ENCODE peak calls at places on chromosomes 12 and 14, in six cellular contexts. C, W, R, V, H and X are unnamed samples.
A peak's percentile ranks its signal among the peaks of the same experiment; 100 is the strongest.

GRCh38 chr14:72801841-72802587 is 91.9 kb downstream of the DPF3 start:
- DNase-seq in C (no peak), W (no peak), R (no peak), V (no peak), H (no peak), X (no peak)

GRCh38 chr12:94954029-94954685 is 49.3 kb downstream of the NDUFA12 start:
- DNase-seq in C (peak; percentile 67), W (no peak), R (no peak), V (no peak), H (no peak), X (no peak)

GRCh38 chr14:32560213-32560857 is 231.2 kb downstream of the AKAP6 start:
- DNase-seq in C (peak; percentile 54), W (peak; percentile 60), R (no peak), V (peak; percentile 82), H (peak; percentile 59), X (peak; percentile 47)

GRCh38 chr14:61025239-61026223 is 44.5 kb downstream of the SLC38A6 start:
- DNase-seq in C (peak; percentile 41), W (no peak), R (no peak), V (peak; percentile 57), H (peak; percentile 41), X (peak; percentile 86)

GRCh38 chr12:27703720-27704452 is 6.7 kb upstream of the MRPS35 start:
- DNase-seq in C (peak; percentile 87), W (peak; percentile 85), R (peak; percentile 43), V (peak; percentile 75), H (peak; percentile 59), X (peak; percentile 23)

GRCh38 chr12:65765436-65765813 is 58.9 kb upstream of the HMGA2 start:
- DNase-seq in C (peak; percentile 71), W (no peak), R (no peak), V (no peak), H (no peak), X (no peak)

GRCh38 chr12:7144414-7145120 is 14.4 kb downstream of the CLSTN3 start:
- DNase-seq in C (peak; percentile 18), W (no peak), R (no peak), V (no peak), H (peak; percentile 70), X (no peak)

GRCh38 chr14:32657081-32657480 is 281.6 kb upstream of the NPAS3 start:
- DNase-seq in C (no peak), W (no peak), R (peak; percentile 24), V (peak; percentile 15), H (no peak), X (no peak)

GRCh38 chr12:42407306-42407705 is 81.3 kb downstream of the PPHLN1 start:
- DNase-seq in C (no peak), W (no peak), R (no peak), V (no peak), H (no peak), X (no peak)

GRCh38 chr12:130126023-130126432 is 36.2 kb upstream of the FZD10 start:
- DNase-seq in C (no peak), W (no peak), R (no peak), V (no peak), H (no peak), X (no peak)

GRCh38 chr14:94575730-94576585 is 5.3 kb upstream of the SERPINA5 start:
- DNase-seq in C (no peak), W (no peak), R (no peak), V (no peak), H (no peak), X (no peak)

GRCh38 chr12:116381240-116381743 is 103.8 kb upstream of the MED13L start:
- DNase-seq in C (no peak), W (no peak), R (no peak), V (no peak), H (no peak), X (no peak)

GRCh38 chr12:91413591-91413990 is 231.0 kb upstream of the DCN start:
- DNase-seq in C (peak; percentile 51), W (no peak), R (no peak), V (no peak), H (peak; percentile 57), X (peak; percentile 33)

GRCh38 chr14:55869397-55870049 is 248.7 kb upstream of the PELI2 start:
- DNase-seq in C (no peak), W (no peak), R (no peak), V (no peak), H (no peak), X (no peak)

GRCh38 chr12:89742337-89743022 is 33.8 kb upstream of the ATP2B1 start:
- DNase-seq in C (no peak), W (no peak), R (no peak), V (no peak), H (no peak), X (no peak)

GRCh38 chr12:65248656-65249633 is 29.5 kb upstream of the MSRB3 start:
- DNase-seq in C (peak; percentile 13), W (no peak), R (no peak), V (no peak), H (no peak), X (no peak)

GRCh38 chr14:38500125-38500524 is 244.2 kb upstream of the CLEC14A start:
- DNase-seq in C (no peak), W (no peak), R (no peak), V (no peak), H (no peak), X (no peak)

GRCh38 chr12:96193725-96194571 is at the start of gene ELK3:
- DNase-seq in C (no peak), W (peak; percentile 61), R (no peak), V (peak; percentile 50), H (peak; percentile 94), X (peak; percentile 84)

GRCh38 chr12:82299617-82300016 is 58.6 kb downstream of the CCDC59 start:
- DNase-seq in C (no peak), W (no peak), R (no peak), V (no peak), H (no peak), X (no peak)

GRCh38 chr12:57498143-57498524 is 10.3 kb downstream of the MARS1 start:
- DNase-seq in C (no peak), W (peak; percentile 56), R (no peak), V (no peak), H (no peak), X (no peak)

GRCh38 chr12:62712561-62712960 is 222.4 kb downstream of the PPM1H start:
- DNase-seq in C (no peak), W (no peak), R (no peak), V (no peak), H (no peak), X (no peak)

GRCh38 chr14:53520529-53520928 is 367.4 kb upstream of the DDHD1 start:
- DNase-seq in C (no peak), W (no peak), R (no peak), V (no peak), H (no peak), X (no peak)

GRCh38 chr14:53516261-53516774 is 363.2 kb upstream of the DDHD1 start:
- DNase-seq in C (no peak), W (no peak), R (no peak), V (no peak), H (no peak), X (no peak)

GRCh38 chr14:53519137-53519536 is 366.0 kb upstream of the DDHD1 start:
- DNase-seq in C (no peak), W (no peak), R (no peak), V (no peak), H (no peak), X (no peak)

GRCh38 chr14:53515264-53515663 is 362.1 kb upstream of the DDHD1 start:
- DNase-seq in C (no peak), W (no peak), R (no peak), V (no peak), H (no peak), X (no peak)

DNA sequence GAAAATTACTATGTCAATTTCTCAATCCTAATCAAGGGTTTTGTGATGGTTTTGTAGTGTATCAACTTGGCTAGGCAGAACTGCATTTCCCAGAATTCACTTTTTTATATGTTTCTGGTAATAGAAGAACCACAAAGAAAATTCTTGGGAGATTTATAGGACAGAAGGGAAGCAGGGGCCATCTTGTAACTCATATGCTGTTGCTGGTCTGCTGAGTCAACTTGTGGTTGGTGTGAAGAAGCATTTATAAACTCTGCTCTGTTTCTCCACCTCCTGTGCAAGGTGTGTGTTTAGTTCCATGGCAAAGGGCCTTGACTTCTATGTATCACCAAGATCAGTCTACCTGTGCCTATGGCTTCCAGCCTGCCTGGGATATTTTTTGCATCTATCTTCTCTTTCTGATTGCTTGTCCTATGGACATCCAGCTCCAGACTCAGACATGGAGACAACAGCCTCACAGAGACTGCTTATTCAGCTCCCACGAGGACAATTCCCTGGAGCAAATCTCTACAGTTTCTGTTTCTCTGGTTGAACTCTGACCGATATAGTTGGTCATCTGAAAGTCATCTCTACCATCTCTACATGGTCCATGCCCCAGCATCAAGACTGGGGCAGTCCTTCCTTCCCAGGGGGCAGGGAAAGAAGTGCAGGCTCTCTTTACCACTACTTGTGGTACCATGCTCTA is 364.3 kb upstream of the DDHD1 start:
- DNase-seq in C (no peak), W (no peak), R (no peak), V (no peak), H (no peak), X (no peak)
- TF ChIP-seq JUND in C (no peak), W (no peak), R (no peak), V (no peak), H (no peak), X (no peak)

GRCh38 chr14:86038401-86038985 is 508.5 kb downstream of the FLRT2 start:
- DNase-seq in C (no peak), W (peak; percentile 67), R (no peak), V (peak; percentile 10), H (peak; percentile 11), X (peak; percentile 28)
- TF ChIP-seq JUND in C (no peak), W (no peak), R (no peak), V (no peak), H (no peak), X (no peak)

GRCh38 chr14:90154110-90154509 is 92.3 kb downstream of the KCNK13 start:
- DNase-seq in C (no peak), W (no peak), R (no peak), V (no peak), H (no peak), X (no peak)
- TF ChIP-seq JUND in C (no peak), W (no peak), R (no peak), V (no peak), H (no peak), X (no peak)

DNA sequence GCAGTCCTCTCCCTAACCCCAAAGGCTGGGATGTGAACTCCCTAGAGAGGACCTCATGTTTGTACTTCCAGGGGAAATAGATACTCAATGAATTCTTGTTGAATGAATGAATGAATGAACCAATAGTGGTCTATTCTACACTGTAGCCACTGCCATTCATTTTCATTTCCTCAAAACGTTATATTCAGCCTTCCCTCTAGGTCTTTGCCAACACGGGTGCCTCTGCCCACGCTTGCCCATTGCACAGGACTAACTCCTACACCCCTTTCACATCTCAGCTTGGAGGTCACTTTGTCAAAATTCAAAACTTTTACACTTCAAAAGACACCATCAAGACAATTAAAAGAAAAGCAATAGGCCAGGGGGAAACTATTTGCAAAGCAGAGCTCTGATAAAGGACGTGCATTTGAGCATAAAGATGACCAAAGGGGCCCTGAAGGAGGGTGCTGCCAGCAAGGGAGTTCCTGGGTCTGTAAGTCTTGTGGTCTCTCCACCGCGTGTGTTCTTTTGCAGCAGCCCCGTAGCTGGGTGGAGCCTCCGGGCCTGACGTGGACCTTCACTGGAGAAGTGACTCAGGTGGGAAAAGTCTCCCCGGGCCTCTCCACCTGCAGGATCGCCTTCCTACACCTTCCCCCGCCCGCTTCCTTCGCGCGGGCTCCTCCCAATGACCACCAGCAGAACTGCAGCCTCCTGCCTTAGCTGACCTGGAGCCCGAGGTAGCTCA is 31.5 kb downstream of the TMEM63C start:
- DNase-seq in C (peak; percentile 28), W (peak; percentile 90), R (no peak), V (peak; percentile 13), H (peak; percentile 82), X (peak; percentile 72)
- TF ChIP-seq JUND in C (no peak), W (peak; percentile 21), R (no peak), V (no peak), H (no peak), X (no peak)

GRCh38 chr14:23447634-23448353 is 12.3 kb upstream of the MYH7 start:
- DNase-seq in C (no peak), W (peak; percentile 11), R (no peak), V (peak; percentile 50), H (no peak), X (no peak)
- TF ChIP-seq JUND in C (no peak), W (no peak), R (no peak), V (no peak), H (no peak), X (no peak)